ENCODE peak calls at places on chromosomes 2 and 18, in seven cellular contexts. N, D, X, J, F, S and B are unnamed samples.

GRCh38 chr2:84302513-84303412 is 156.3 kb downstream of the SUCLG1 start:
- DNase-seq in S (no peak), X (peak), N (peak), D (no peak), J (peak), F (no peak), B (peak)

GRCh38 chr18:76452357-76452756 is 42.7 kb downstream of the ZNF516 start:
- DNase-seq in X (no peak), F (no peak), N (no peak), D (no peak), S (no peak), J (no peak), B (no peak)

GRCh38 chr2:217801115-217801531 is 201.7 kb downstream of the TNS1 start:
- DNase-seq in D (no peak), J (peak), N (no peak), S (no peak), X (no peak), F (peak), B (no peak)

GRCh38 chr18:79068299-79068945 is 772 bp upstream of the ATP9B start:
- DNase-seq in S (no peak), X (peak), N (no peak), F (peak), D (no peak), J (no peak), B (no peak)

GRCh38 chr2:37553411-37554156 is 117.9 kb downstream of the CDC42EP3 start:
- DNase-seq in S (no peak), X (no peak), D (no peak), N (no peak), J (no peak), F (no peak), B (no peak)

GRCh38 chr2:9167718-9168657 is 38.6 kb upstream of the ASAP2 start:
- DNase-seq in J (peak), F (no peak), X (no peak), D (no peak), N (no peak), S (no peak), B (no peak)

GRCh38 chr2:101828267-101829017 is 130.9 kb downstream of the MAP4K4 start:
- DNase-seq in D (no peak), S (no peak), X (no peak), J (no peak), F (no peak), N (no peak), B (peak)

GRCh38 chr18:48753741-48754140 is 197.0 kb downstream of the SMAD7 start:
- DNase-seq in J (no peak), D (no peak), F (no peak), S (no peak), X (no peak), N (no peak), B (no peak)

GRCh38 chr2:152369176-152369860 is 34.3 kb downstream of the FMNL2 start:
- DNase-seq in J (no peak), X (no peak), D (no peak), S (no peak), F (no peak), N (no peak), B (no peak)

GRCh38 chr2:8544786-8545631 is 136.8 kb upstream of the ID2 start:
- DNase-seq in N (no peak), S (peak), F (peak), D (peak), X (peak), J (peak), B (peak)

GRCh38 chr18:8469793-8470192 is 139.4 kb upstream of the RAB12 start:
- DNase-seq in S (no peak), N (no peak), D (no peak), J (no peak), F (no peak), X (no peak), B (no peak)

GRCh38 chr2:229921101-229921891 is 513 bp downstream of the TRIP12 start:
- DNase-seq in N (no peak), X (no peak), J (peak), F (peak), S (peak), D (peak), B (peak)

GRCh38 chr2:19351914-19352697 is 6.3 kb downstream of the OSR1 start:
- DNase-seq in S (no peak), N (no peak), X (no peak), D (no peak), F (no peak), J (peak), B (no peak)

GRCh38 chr18:51531496-51531895 is 334.0 kb upstream of the MEX3C start:
- DNase-seq in J (no peak), F (no peak), D (no peak), N (peak), S (no peak), X (no peak), B (no peak)

GRCh38 chr2:100160396-100160795 is 18.0 kb upstream of the AFF3 start:
- DNase-seq in J (no peak), S (no peak), N (no peak), D (no peak), X (no peak), F (no peak), B (no peak)

GRCh38 chr2:69797836-69798465 is 31.5 kb upstream of the GMCL1 start:
- DNase-seq in J (no peak), N (no peak), F (no peak), X (no peak), S (no peak), D (no peak), B (no peak)
- H3K4me3 ChIP-seq in J (no peak), N (no peak), F (peak), X (peak), S (no peak), D (peak), B (no peak)

DNA sequence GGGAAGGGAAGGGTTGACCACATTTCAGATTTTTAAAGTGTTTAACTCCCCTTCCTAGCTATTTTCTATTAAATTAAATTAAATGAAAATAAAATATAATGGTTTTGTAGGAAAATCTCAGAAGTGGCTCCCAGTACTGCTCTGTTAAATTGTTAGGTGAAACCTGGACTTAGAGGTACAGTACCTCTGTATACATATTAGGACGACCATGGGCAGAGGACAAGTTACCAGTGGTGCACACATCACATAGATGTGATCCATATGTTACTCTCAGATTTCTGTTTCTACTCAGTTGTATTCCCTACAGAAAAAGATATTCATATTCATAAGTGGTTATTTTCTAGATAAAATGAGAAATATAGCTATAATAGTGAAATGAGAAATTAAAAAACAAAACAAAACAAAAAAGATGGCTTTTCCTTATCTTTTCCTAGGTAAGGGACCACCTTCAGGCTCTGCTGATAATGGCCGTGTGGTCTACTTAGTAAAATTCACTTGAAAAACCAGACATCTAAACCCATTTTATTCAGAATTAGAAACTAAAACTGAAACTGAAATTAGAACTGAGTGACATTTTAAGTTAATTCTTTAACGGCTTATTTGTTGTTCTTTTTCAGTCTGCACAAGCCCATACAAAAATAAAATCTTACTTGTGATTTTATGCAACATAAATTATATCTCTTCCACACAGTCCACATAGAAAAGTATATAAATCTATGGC is 832.5 kb upstream of the CHAC2 start:
- DNase-seq in F (no peak), J (no peak), X (no peak), S (no peak), D (no peak), N (no peak), B (no peak)
- H3K4me3 ChIP-seq in F (no peak), J (no peak), X (no peak), S (no peak), D (no peak), N (no peak), B (no peak)

GRCh38 chr2:72145658-72146329 is 1.9 kb downstream of the CYP26B1 start:
- DNase-seq in D (no peak), F (peak), J (no peak), N (no peak), S (no peak), X (no peak), B (no peak)
- H3K4me3 ChIP-seq in D (peak), F (peak), J (peak), N (no peak), S (peak), X (no peak), B (peak)

DNA sequence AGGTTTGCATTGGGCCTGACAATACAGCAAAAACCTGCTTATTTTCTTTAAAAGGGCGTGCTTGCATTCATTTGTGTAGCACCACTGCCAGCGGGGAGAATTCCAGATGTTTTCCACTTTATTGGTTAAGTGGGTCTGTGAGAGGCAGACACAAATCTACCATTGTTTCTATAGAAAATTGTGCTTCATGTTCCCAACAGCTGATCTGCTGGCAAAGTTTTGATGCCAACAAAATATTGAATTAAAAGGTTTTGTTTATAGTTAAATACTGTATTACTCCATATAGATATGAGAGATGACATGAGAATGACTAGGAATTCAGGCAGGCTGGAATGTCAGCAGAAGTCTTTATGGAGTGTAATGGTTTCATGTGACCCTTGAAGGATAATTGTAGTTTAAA is 182.7 kb downstream of the MC4R start:
- DNase-seq in J (no peak), S (no peak), N (no peak), F (no peak), X (no peak), D (no peak), B (no peak)
- H3K4me3 ChIP-seq in J (no peak), S (no peak), N (no peak), F (no peak), X (no peak), D (no peak), B (no peak)

GRCh38 chr2:70381821-70382220 is 80.0 kb upstream of the FAM136A start:
- DNase-seq in X (no peak), J (no peak), S (no peak), N (no peak), F (no peak), D (no peak), B (no peak)
- H3K4me3 ChIP-seq in X (no peak), J (no peak), S (no peak), N (no peak), F (no peak), D (no peak), B (no peak)

DNA sequence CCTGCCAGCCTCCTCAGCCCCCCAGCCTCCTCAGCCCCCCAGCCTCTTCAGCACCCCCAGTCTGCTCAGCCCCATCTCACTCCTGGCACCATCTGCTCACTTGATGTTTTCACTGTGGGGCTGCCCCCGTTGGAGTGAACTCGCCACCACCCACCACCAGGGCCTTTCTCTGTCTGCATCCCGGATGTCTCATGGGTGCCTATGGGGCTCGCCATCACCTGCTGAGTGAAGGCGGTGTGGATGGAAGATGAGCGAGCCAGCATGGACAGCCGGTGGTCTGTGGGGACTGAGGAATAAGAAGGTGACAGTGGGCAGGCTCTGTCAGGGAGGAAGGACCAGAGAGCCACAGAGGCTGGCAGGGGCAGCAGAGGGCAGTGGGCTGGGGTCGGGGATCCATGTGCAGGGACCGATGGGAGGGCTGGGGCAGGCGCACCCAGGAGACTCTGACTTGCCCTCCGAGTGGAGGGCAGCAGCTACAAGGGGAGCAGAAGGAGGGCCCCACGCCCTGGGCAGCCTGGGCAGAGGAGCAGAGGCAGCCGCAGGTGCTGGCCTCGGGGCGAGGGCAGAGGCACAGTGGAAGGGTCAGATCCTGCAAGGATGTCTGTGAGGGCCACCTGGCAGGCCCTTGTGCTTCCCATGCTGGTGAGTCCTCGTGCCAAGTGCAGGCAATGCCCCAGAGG is 74.7 kb upstream of the ODC1 start:
- DNase-seq in X (no peak), N (no peak), S (no peak), D (no peak), J (no peak), F (no peak), B (no peak)
- H3K4me3 ChIP-seq in X (no peak), N (no peak), S (no peak), D (no peak), J (no peak), F (no peak), B (no peak)

DNA sequence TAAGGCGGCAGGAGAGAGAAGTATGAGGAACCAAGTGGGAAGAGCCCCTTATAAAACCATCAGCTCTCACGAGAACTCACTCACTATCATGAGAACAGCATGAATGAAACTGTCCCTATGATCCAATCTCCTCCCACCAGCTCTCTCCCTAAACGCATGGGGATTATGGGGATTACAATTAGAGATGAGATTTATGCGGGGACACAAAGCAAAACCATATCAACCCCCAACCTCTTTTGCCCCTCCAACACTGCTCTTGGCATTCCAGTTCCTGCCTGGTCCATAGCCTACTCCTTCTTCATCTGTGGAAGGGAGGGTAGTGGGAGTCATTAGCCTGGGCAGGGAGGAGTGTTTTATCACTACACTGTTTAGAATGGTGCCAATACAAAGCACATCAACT is 1.4 kb upstream of the EHD3 start:
- DNase-seq in D (no peak), J (no peak), S (no peak), N (no peak), X (no peak), F (peak), B (no peak)
- H3K4me3 ChIP-seq in D (no peak), J (no peak), S (no peak), N (no peak), X (no peak), F (no peak), B (no peak)

GRCh38 chr18:74498712-74499629 is 2.8 kb downstream of the CNDP2 start:
- DNase-seq in J (no peak), F (no peak), N (peak), S (peak), X (peak), D (peak), B (peak)
- H3K4me3 ChIP-seq in J (no peak), F (no peak), N (peak), S (peak), X (peak), D (peak), B (peak)

GRCh38 chr2:120545521-120546076 is 190.1 kb upstream of the GLI2 start:
- DNase-seq in N (no peak), S (no peak), J (no peak), D (no peak), F (no peak), X (no peak), B (no peak)
- H3K4me3 ChIP-seq in N (no peak), S (no peak), J (no peak), D (no peak), F (no peak), X (no peak), B (no peak)

GRCh38 chr2:98482362-98482761 is 37.7 kb downstream of the INPP4A start:
- DNase-seq in J (no peak), S (no peak), D (no peak), N (no peak), F (no peak), X (no peak), B (no peak)

GRCh38 chr2:98478861-98479770 is 34.5 kb downstream of the INPP4A start:
- DNase-seq in J (no peak), N (no peak), S (no peak), D (no peak), F (no peak), X (no peak), B (peak)

GRCh38 chr2:98478088-98478551 is 33.5 kb downstream of the INPP4A start:
- DNase-seq in X (no peak), F (no peak), N (no peak), D (no peak), S (no peak), J (no peak), B (no peak)

GRCh38 chr2:98480598-98480997 is 35.9 kb downstream of the INPP4A start:
- DNase-seq in D (no peak), X (no peak), S (no peak), N (no peak), J (no peak), F (no peak), B (no peak)

DNA sequence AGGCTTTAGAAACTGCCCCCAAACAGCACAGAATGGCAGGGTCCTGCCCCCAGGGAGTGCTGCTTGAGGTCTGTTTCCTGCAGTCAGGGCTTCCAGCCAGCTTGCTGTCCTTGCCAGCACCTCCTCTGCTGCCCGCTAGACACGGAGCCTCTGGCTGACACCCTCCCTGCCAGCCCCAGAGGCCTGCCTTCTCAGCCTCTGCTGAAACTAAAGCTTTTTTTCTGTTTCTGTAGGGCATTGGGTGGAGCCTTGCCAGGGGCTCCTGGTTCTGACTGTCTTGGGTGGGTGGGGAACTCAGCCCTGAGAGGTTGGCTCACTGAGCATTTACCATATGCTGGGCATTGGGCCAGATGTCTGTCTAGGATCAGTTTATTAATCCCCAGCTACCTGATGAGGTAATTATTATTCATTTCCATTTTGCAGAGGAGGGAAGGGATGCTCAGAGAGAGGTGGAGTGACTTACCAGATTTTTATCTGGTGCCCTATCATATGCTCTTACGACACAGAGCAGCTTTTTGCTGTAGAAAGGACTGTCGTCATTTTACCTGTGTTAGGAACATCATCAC is 35.4 kb downstream of the INPP4A start:
- DNase-seq in X (no peak), S (no peak), F (no peak), D (peak), N (peak), J (no peak), B (no peak)
- H3K4me3 ChIP-seq in X (peak), S (no peak), F (no peak), D (no peak), N (no peak), J (no peak), B (no peak)